ENCODE peak calls at places on chromosomes 1 and 21, in four cellular contexts. L, C, I and G are unnamed samples. For H3K4me1, the result is how much of the 10 kb centered on the place peaks cover.

GRCh38 chr1:96473791-96474452 is 247.7 kb upstream of the PTBP2 start:
- DNase-seq in L (no peak), C (no peak), I (no peak), G (no peak)

GRCh38 chr1:50917128-50917795 is 42.8 kb downstream of the FAF1 start:
- DNase-seq in L (no peak), C (no peak), I (no peak), G (no peak)

GRCh38 chr1:213201380-213202155 is 150.5 kb downstream of the RPS6KC1 start:
- DNase-seq in L (no peak), C (no peak), I (no peak), G (no peak)

GRCh38 chr1:4029376-4029775 is 129.3 kb upstream of the C1orf174 start:
- DNase-seq in L (no peak), C (no peak), I (no peak), G (no peak)

GRCh38 chr1:108808438-108808837 is 48.5 kb downstream of the AKNAD1 start:
- DNase-seq in L (no peak), C (no peak), I (no peak), G (no peak)

GRCh38 chr1:78038491-78038939 is 7.3 kb upstream of the GIPC2 start:
- DNase-seq in L (no peak), C (no peak), I (no peak), G (no peak)

GRCh38 chr1:12246584-12246983 is 16.8 kb downstream of the VPS13D start:
- DNase-seq in L (no peak), C (no peak), I (no peak), G (no peak)

GRCh38 chr1:118481091-118481490 is 296.1 kb upstream of the SPAG17 start:
- DNase-seq in L (no peak), C (no peak), I (no peak), G (no peak)

GRCh38 chr1:111592389-111593361 is 26.9 kb upstream of the RAP1A start:
- DNase-seq in L (peak), C (peak), I (peak), G (peak)

GRCh38 chr21:28636988-28637691 is 355.5 kb downstream of the LTN1 start:
- DNase-seq in L (no peak), C (no peak), I (no peak), G (no peak)

GRCh38 chr1:67766117-67766978 is 66.9 kb downstream of the GNG12 start:
- DNase-seq in L (no peak), C (no peak), I (peak), G (no peak)
- TF ChIP-seq POLR2AphosphoS5 in L (peak), C (no peak), I (no peak), G (no peak)

DNA sequence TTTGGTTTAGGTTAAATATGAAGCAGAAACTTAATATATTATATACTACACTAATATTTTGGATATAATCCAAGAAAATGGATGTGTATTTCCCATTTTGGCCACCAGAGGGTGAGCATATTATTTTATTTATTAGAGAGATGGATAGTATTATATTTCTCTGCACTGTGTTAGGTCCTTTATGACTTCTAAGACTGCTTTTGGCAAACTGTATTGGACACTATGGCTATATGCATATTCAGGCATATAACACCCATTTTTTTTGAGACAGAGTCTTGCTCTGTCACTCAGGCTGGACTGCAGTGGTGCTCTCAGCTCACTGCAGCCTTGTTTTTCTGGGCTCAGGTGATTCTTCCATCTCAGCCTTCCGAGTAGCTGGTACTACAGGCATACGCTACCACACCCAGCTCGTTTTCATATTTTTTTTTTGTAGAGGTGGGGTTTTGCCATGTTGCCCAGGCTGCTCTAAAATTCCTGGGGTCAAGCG is 17.8 kb upstream of the PGM1 start:
- DNase-seq in L (no peak), C (no peak), I (peak), G (no peak)
- TF ChIP-seq CTCF in L (peak), C (peak), I (peak), G (peak)

DNA sequence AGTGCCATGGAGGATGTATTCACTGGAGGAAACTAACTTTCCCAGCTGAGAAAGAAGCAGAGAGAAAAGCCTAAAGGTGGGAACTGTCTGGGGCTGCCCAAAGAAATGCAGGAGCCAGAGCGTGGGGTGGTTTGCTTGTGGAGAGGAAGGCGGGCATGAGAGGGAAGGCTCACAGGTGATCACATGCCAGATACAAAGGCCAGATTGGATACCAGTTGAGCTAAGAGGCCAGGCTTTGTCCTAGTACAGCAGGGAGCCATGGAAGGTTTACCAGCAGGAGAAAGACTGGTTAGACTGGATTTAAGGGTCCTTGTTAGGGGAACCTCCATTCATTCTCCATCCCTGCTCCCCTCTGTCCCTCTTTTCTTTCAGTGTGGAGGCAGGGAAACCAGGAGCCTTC is 66.4 kb downstream of the BEND5 start:
- DNase-seq in L (no peak), C (no peak), I (peak), G (no peak)
- H3K4me1 ChIP-seq in L (under half), C (under half), I (under half), G (under half)

GRCh38 chr1:54277451-54278355 is 77.7 kb downstream of the MRPL37 start:
- DNase-seq in L (peak), C (no peak), I (no peak), G (no peak)
- TF ChIP-seq POLR2AphosphoS5 in L (peak), C (no peak), I (no peak), G (no peak)

GRCh38 chr1:25620701-25621350 is 4.2 kb downstream of the MAN1C1 start:
- DNase-seq in L (no peak), C (no peak), I (no peak), G (no peak)
- TF ChIP-seq CTCF in L (no peak), C (no peak), I (no peak), G (no peak)

DNA sequence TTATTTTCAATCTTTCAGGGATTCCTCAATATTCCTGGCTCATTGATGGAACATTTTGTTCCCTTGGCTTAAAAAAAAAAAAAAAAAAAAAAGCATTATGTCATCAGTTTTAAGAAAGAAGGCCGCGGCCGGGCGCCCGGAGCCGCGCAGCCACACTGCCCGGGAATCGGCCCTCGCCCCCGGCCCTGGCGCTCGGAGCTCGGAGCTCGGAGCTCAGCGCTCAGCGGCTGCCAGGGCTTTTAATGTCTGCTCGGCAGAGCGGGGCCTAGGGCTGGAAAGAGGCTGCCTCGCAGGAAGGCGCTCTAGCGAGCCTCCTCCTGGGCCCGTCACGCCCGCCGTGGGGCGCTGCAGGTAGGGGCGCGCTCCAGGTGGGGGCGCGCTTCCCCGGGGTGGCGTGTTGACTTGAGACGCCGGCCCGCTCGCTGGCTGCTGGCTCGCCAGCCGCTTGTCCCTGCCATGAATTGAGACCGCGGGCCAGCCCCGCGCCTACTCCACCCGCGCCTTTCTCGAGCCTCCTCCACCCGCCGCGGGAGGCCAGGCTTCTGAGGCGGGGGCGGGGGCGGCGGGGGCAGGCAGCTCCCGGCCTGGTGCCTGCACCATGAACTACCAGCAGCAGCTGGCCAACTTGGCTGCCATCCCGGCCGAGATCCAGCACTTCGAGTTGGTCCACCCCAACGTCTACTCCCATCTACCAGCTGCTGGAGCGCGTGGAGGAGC is 5.4 kb upstream of the TDRD5 start:
- DNase-seq in L (peak), C (peak), I (peak), G (no peak)
- H3K4me1 ChIP-seq in L (under half), C (under half), I (under half), G (under half)

GRCh38 chr1:179089827-179090482 is 8.1 kb downstream of the TOR3A start:
- DNase-seq in L (no peak), C (no peak), I (no peak), G (no peak)
- TF ChIP-seq POLR2AphosphoS5 in L (no peak), C (no peak), I (no peak), G (no peak)

GRCh38 chr1:188782220-188782841 is 1695.3 kb downstream of the BRINP3 start:
- DNase-seq in L (no peak), C (no peak), I (peak), G (no peak)
- TF ChIP-seq CTCF in L (no peak), C (no peak), I (peak), G (no peak)